ENCODE peak calls at places on chromosome 1, in eight cellular contexts. One of them, this sample, is unnamed.

GRCh38 chr1:70552662-70553061 is 141.6 kb downstream of the CTH start:
- DNase-seq in activated T-cell treated with anti-CD3 and anti-CD28 coated beads for 4 hours: no peak
- DNase-seq in stimulated activated CD4-positive, alpha-beta T cell treated with anti-CD3 and anti-CD28 coated beads, Interleukin-15, amount 100 ng/mL, for 24 hours: no peak
- DNase-seq in ureter: no peak
- DNase-seq in KBM-7: no peak
- DNase-seq in T-helper 1 cell: no peak
- DNase-seq in RKO: no peak
- DNase-seq in activated gamma-delta T cell treated with anti-CD3 and anti-CD28 coated beads, Interleukin-2, amount 50 U/mL, for 16 hours: no peak
- DNase-seq in this sample: no peak

GRCh38 chr1:99648107-99648506 is 2.2 kb downstream of the PALMD start:
- DNase-seq in stimulated activated CD4-positive, alpha-beta T cell treated with anti-CD3 and anti-CD28 coated beads, Interleukin-15, amount 100 ng/mL, for 24 hours: no peak
- DNase-seq in KBM-7: no peak
- DNase-seq in activated T-cell treated with anti-CD3 and anti-CD28 coated beads for 4 hours: no peak
- DNase-seq in ureter: no peak
- DNase-seq in RKO: no peak
- DNase-seq in T-helper 1 cell: no peak
- DNase-seq in activated gamma-delta T cell treated with anti-CD3 and anti-CD28 coated beads, Interleukin-2, amount 50 U/mL, for 16 hours: no peak
- DNase-seq in this sample: no peak

GRCh38 chr1:185360714-185361113 is 43.7 kb upstream of the IVNS1ABP start:
- DNase-seq in T-helper 1 cell: no peak
- DNase-seq in KBM-7: no peak
- DNase-seq in ureter: no peak
- DNase-seq in activated gamma-delta T cell treated with anti-CD3 and anti-CD28 coated beads, Interleukin-2, amount 50 U/mL, for 16 hours: no peak
- DNase-seq in stimulated activated CD4-positive, alpha-beta T cell treated with anti-CD3 and anti-CD28 coated beads, Interleukin-15, amount 100 ng/mL, for 24 hours: no peak
- DNase-seq in activated T-cell treated with anti-CD3 and anti-CD28 coated beads for 4 hours: no peak
- DNase-seq in RKO: no peak
- DNase-seq in this sample: no peak

GRCh38 chr1:24438423-24438901 is 22.9 kb downstream of the NIPAL3 start:
- DNase-seq in stimulated activated CD4-positive, alpha-beta T cell treated with anti-CD3 and anti-CD28 coated beads, Interleukin-15, amount 100 ng/mL, for 24 hours: no peak
- DNase-seq in activated gamma-delta T cell treated with anti-CD3 and anti-CD28 coated beads, Interleukin-2, amount 50 U/mL, for 16 hours: no peak
- DNase-seq in RKO: no peak
- DNase-seq in T-helper 1 cell: no peak
- DNase-seq in ureter: no peak
- DNase-seq in KBM-7: no peak
- DNase-seq in activated T-cell treated with anti-CD3 and anti-CD28 coated beads for 4 hours: no peak
- DNase-seq in this sample: peak

GRCh38 chr1:48875736-48876135 is 99.0 kb upstream of the BEND5 start:
- DNase-seq in activated gamma-delta T cell treated with anti-CD3 and anti-CD28 coated beads, Interleukin-2, amount 50 U/mL, for 16 hours: no peak
- DNase-seq in activated T-cell treated with anti-CD3 and anti-CD28 coated beads for 4 hours: no peak
- DNase-seq in ureter: no peak
- DNase-seq in KBM-7: no peak
- DNase-seq in RKO: no peak
- DNase-seq in T-helper 1 cell: no peak
- DNase-seq in stimulated activated CD4-positive, alpha-beta T cell treated with anti-CD3 and anti-CD28 coated beads, Interleukin-15, amount 100 ng/mL, for 24 hours: no peak
- DNase-seq in this sample: no peak

GRCh38 chr1:65179148-65179547 is 31.1 kb downstream of the AK4 start:
- DNase-seq in KBM-7: no peak
- DNase-seq in ureter: no peak
- DNase-seq in stimulated activated CD4-positive, alpha-beta T cell treated with anti-CD3 and anti-CD28 coated beads, Interleukin-15, amount 100 ng/mL, for 24 hours: no peak
- DNase-seq in RKO: no peak
- DNase-seq in activated gamma-delta T cell treated with anti-CD3 and anti-CD28 coated beads, Interleukin-2, amount 50 U/mL, for 16 hours: no peak
- DNase-seq in activated T-cell treated with anti-CD3 and anti-CD28 coated beads for 4 hours: no peak
- DNase-seq in T-helper 1 cell: no peak
- DNase-seq in this sample: no peak

GRCh38 chr1:210200090-210200736 is 32.4 kb upstream of the SERTAD4 start:
- DNase-seq in stimulated activated CD4-positive, alpha-beta T cell treated with anti-CD3 and anti-CD28 coated beads, Interleukin-15, amount 100 ng/mL, for 24 hours: no peak
- DNase-seq in T-helper 1 cell: no peak
- DNase-seq in activated T-cell treated with anti-CD3 and anti-CD28 coated beads for 4 hours: no peak
- DNase-seq in KBM-7: no peak
- DNase-seq in activated gamma-delta T cell treated with anti-CD3 and anti-CD28 coated beads, Interleukin-2, amount 50 U/mL, for 16 hours: no peak
- DNase-seq in ureter: no peak
- DNase-seq in RKO: no peak
- DNase-seq in this sample: no peak

GRCh38 chr1:156801409-156802121 is 15.1 kb downstream of the SH2D2A start:
- DNase-seq in activated gamma-delta T cell treated with anti-CD3 and anti-CD28 coated beads, Interleukin-2, amount 50 U/mL, for 16 hours: no peak
- DNase-seq in activated T-cell treated with anti-CD3 and anti-CD28 coated beads for 4 hours: no peak
- DNase-seq in KBM-7: peak
- DNase-seq in ureter: no peak
- DNase-seq in stimulated activated CD4-positive, alpha-beta T cell treated with anti-CD3 and anti-CD28 coated beads, Interleukin-15, amount 100 ng/mL, for 24 hours: no peak
- DNase-seq in T-helper 1 cell: no peak
- DNase-seq in RKO: no peak
- DNase-seq in this sample: no peak

GRCh38 chr1:77742011-77742555 is 17.6 kb downstream of the USP33 start:
- DNase-seq in activated T-cell treated with anti-CD3 and anti-CD28 coated beads for 4 hours: no peak
- DNase-seq in ureter: no peak
- DNase-seq in RKO: no peak
- DNase-seq in KBM-7: no peak
- DNase-seq in stimulated activated CD4-positive, alpha-beta T cell treated with anti-CD3 and anti-CD28 coated beads, Interleukin-15, amount 100 ng/mL, for 24 hours: no peak
- DNase-seq in T-helper 1 cell: no peak
- DNase-seq in activated gamma-delta T cell treated with anti-CD3 and anti-CD28 coated beads, Interleukin-2, amount 50 U/mL, for 16 hours: no peak
- DNase-seq in this sample: peak

This sample was measured in OCI-M1.